ENCODE peak calls at places on chromosomes 2 and 18, in eight cellular contexts. One of them, this sample, is unnamed.
A peak's percentile ranks its signal among the peaks of the same experiment; 100 is the strongest.

GRCh38 chr2:152585830-152586484 is 131.3 kb downstream of the PRPF40A start:
- DNase-seq in PC-9: no peak
- DNase-seq in coronary artery: no peak
- DNase-seq in right lobe of liver: no peak
- DNase-seq in colonic mucosa: no peak
- DNase-seq in fibroblast of mammary gland: peak; percentile 98
- DNase-seq in IMR-90: peak; percentile 96
- DNase-seq in heart right ventricle: no peak
- DNase-seq in this sample: peak; percentile 94

GRCh38 chr2:119174216-119174992 is 15.9 kb upstream of the C1QL2 start:
- DNase-seq in heart right ventricle: no peak
- DNase-seq in colonic mucosa: peak; percentile 51
- DNase-seq in right lobe of liver: peak; percentile 44
- DNase-seq in fibroblast of mammary gland: peak; percentile 39
- DNase-seq in PC-9: no peak
- DNase-seq in coronary artery: no peak
- DNase-seq in IMR-90: no peak
- DNase-seq in this sample: peak; percentile 41

GRCh38 chr2:460861-461260 is 173.0 kb upstream of the ALKAL2 start:
- DNase-seq in IMR-90: no peak
- DNase-seq in coronary artery: no peak
- DNase-seq in PC-9: peak; percentile 74
- DNase-seq in fibroblast of mammary gland: peak; percentile 2
- DNase-seq in heart right ventricle: no peak
- DNase-seq in right lobe of liver: no peak
- DNase-seq in colonic mucosa: no peak
- DNase-seq in this sample: peak; percentile 5

GRCh38 chr2:158729873-158730620 is 65.1 kb upstream of the DAPL1 start:
- DNase-seq in colonic mucosa: no peak
- DNase-seq in IMR-90: no peak
- DNase-seq in heart right ventricle: no peak
- DNase-seq in right lobe of liver: no peak
- DNase-seq in PC-9: no peak
- DNase-seq in coronary artery: no peak
- DNase-seq in fibroblast of mammary gland: no peak
- DNase-seq in this sample: no peak

GRCh38 chr18:14924226-14924625 is 176.3 kb downstream of the ANKRD30B start:
- DNase-seq in colonic mucosa: peak; percentile 14
- DNase-seq in right lobe of liver: no peak
- DNase-seq in coronary artery: no peak
- DNase-seq in heart right ventricle: no peak
- DNase-seq in fibroblast of mammary gland: no peak
- DNase-seq in IMR-90: no peak
- DNase-seq in PC-9: no peak
- DNase-seq in this sample: no peak

GRCh38 chr2:216694201-216694825 is 1.0 kb downstream of the IGFBP5 start:
- DNase-seq in PC-9: no peak
- DNase-seq in colonic mucosa: no peak
- DNase-seq in IMR-90: no peak
- DNase-seq in right lobe of liver: peak; percentile 39
- DNase-seq in fibroblast of mammary gland: no peak
- DNase-seq in heart right ventricle: no peak
- DNase-seq in coronary artery: peak; percentile 85
- DNase-seq in this sample: peak; percentile 50

GRCh38 chr2:142974288-142975024 is 97.0 kb downstream of the KYNU start:
- DNase-seq in coronary artery: no peak
- DNase-seq in heart right ventricle: no peak
- DNase-seq in fibroblast of mammary gland: peak; percentile 39
- DNase-seq in right lobe of liver: no peak
- DNase-seq in colonic mucosa: no peak
- DNase-seq in PC-9: peak; percentile 97
- DNase-seq in IMR-90: peak; percentile 55
- DNase-seq in this sample: peak; percentile 58

GRCh38 chr2:42770288-42771131 is 6.6 kb upstream of the OXER1 start:
- DNase-seq in coronary artery: peak; percentile 70
- DNase-seq in IMR-90: peak; percentile 37
- DNase-seq in fibroblast of mammary gland: peak; percentile 56
- DNase-seq in right lobe of liver: no peak
- DNase-seq in PC-9: no peak
- DNase-seq in heart right ventricle: no peak
- DNase-seq in colonic mucosa: no peak
- DNase-seq in this sample: peak; percentile 78

GRCh38 chr18:24763765-24764548 is 303.5 kb downstream of the HRH4 start:
- DNase-seq in PC-9: no peak
- DNase-seq in colonic mucosa: no peak
- DNase-seq in coronary artery: no peak
- DNase-seq in heart right ventricle: peak; percentile 88
- DNase-seq in IMR-90: peak; percentile 96
- DNase-seq in fibroblast of mammary gland: peak; percentile 97
- DNase-seq in right lobe of liver: no peak
- DNase-seq in this sample: no peak

GRCh38 chr2:133360882-133361281 is 207.4 kb downstream of the NCKAP5 start:
- DNase-seq in fibroblast of mammary gland: no peak
- DNase-seq in IMR-90: no peak
- DNase-seq in colonic mucosa: no peak
- DNase-seq in heart right ventricle: no peak
- DNase-seq in PC-9: no peak
- DNase-seq in right lobe of liver: no peak
- DNase-seq in coronary artery: no peak
- DNase-seq in this sample: no peak

GRCh38 chr2:164873096-164873670 is 31.6 kb upstream of the COBLL1 start:
- DNase-seq in heart right ventricle: no peak
- DNase-seq in right lobe of liver: no peak
- DNase-seq in IMR-90: no peak
- DNase-seq in fibroblast of mammary gland: no peak
- DNase-seq in coronary artery: no peak
- DNase-seq in colonic mucosa: no peak
- DNase-seq in PC-9: no peak
- DNase-seq in this sample: no peak

GRCh38 chr2:20419007-20419576 is 27.8 kb upstream of the RHOB start:
- DNase-seq in fibroblast of mammary gland: peak; percentile 59
- DNase-seq in IMR-90: peak; percentile 65
- DNase-seq in right lobe of liver: no peak
- DNase-seq in colonic mucosa: peak; percentile 68
- DNase-seq in heart right ventricle: no peak
- DNase-seq in coronary artery: no peak
- DNase-seq in PC-9: no peak
- DNase-seq in this sample: peak; percentile 54
- H3K4me3 ChIP-seq in fibroblast of mammary gland: no peak overlapping the region
- H3K4me3 ChIP-seq in IMR-90: no peak overlapping the region
- H3K4me3 ChIP-seq in right lobe of liver: no peak overlapping the region
- H3K4me3 ChIP-seq in colonic mucosa: no peak overlapping the region
- H3K4me3 ChIP-seq in heart right ventricle: no peak overlapping the region
- H3K4me3 ChIP-seq in coronary artery: peak overlapping the region; percentile 48
- H3K4me3 ChIP-seq in PC-9: no peak overlapping the region
- H3K4me3 ChIP-seq in this sample: no peak overlapping the region

DNA sequence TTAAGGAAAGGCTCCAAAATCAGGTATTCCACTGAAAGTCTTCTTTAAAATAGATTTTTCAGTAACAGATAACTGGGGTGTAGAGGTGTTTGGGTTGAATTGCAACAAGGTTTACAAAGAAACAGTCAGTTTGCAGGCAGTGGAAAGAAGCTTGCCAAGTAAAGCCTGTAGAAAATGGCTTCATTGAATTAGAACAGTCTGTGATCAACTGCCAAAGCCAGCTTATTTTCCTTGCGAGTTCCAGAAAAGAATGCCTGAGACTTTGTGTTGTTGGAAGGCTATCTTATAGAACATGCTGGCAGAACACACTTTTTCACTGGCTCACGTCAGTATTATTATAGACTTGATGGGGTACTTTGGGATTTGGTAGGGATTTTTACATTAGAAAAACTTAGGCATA is 601.0 kb downstream of the XIRP2 start:
- DNase-seq in coronary artery: no peak
- DNase-seq in right lobe of liver: no peak
- DNase-seq in fibroblast of mammary gland: no peak
- DNase-seq in heart right ventricle: no peak
- DNase-seq in IMR-90: no peak
- DNase-seq in colonic mucosa: no peak
- DNase-seq in PC-9: no peak
- DNase-seq in this sample: no peak
- TF ChIP-seq CTCF in coronary artery: no peak
- TF ChIP-seq CTCF in right lobe of liver: no peak
- TF ChIP-seq CTCF in fibroblast of mammary gland: no peak
- TF ChIP-seq CTCF in heart right ventricle: no peak
- TF ChIP-seq CTCF in IMR-90: no peak
- TF ChIP-seq CTCF in colonic mucosa: no peak
- TF ChIP-seq CTCF in PC-9: no peak
- TF ChIP-seq CTCF in this sample: no peak

GRCh38 chr2:225192869-225193268 is 150.6 kb upstream of the DOCK10 start:
- DNase-seq in coronary artery: no peak
- DNase-seq in fibroblast of mammary gland: peak; percentile 17
- DNase-seq in PC-9: no peak
- DNase-seq in right lobe of liver: no peak
- DNase-seq in heart right ventricle: no peak
- DNase-seq in colonic mucosa: no peak
- DNase-seq in IMR-90: peak; percentile 47
- DNase-seq in this sample: peak; percentile 64

GRCh38 chr2:225196579-225196978 is 154.3 kb upstream of the DOCK10 start:
- DNase-seq in fibroblast of mammary gland: peak; percentile 4
- DNase-seq in heart right ventricle: no peak
- DNase-seq in coronary artery: no peak
- DNase-seq in right lobe of liver: no peak
- DNase-seq in PC-9: no peak
- DNase-seq in colonic mucosa: no peak
- DNase-seq in IMR-90: peak; percentile 12
- DNase-seq in this sample: peak; percentile 39

DNA sequence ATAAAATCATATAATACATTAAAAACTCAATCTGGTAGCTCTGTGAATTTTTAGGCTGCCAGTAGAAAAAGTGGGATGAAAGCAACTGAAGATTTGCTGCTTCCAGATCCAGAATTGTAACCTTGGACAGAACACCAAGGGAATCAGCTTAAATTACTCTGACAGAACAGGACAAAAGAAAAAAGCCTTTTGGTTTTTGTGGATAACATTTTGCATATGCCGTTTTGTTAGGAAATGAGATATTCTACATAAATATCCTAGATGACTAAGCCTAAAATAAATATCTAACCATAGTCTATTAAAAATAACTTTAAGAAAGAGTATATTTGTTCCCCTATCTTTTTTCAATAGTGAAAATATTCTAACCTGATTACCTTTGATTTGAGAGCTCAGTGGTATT is 148.7 kb upstream of the DOCK10 start:
- DNase-seq in heart right ventricle: no peak
- DNase-seq in IMR-90: peak; percentile 55
- DNase-seq in coronary artery: no peak
- DNase-seq in PC-9: no peak
- DNase-seq in fibroblast of mammary gland: no peak
- DNase-seq in right lobe of liver: no peak
- DNase-seq in colonic mucosa: no peak
- DNase-seq in this sample: no peak
- H3K4me3 ChIP-seq in heart right ventricle: no peak overlapping the region
- H3K4me3 ChIP-seq in IMR-90: no peak overlapping the region
- H3K4me3 ChIP-seq in coronary artery: no peak overlapping the region
- H3K4me3 ChIP-seq in PC-9: no peak overlapping the region
- H3K4me3 ChIP-seq in fibroblast of mammary gland: no peak overlapping the region
- H3K4me3 ChIP-seq in right lobe of liver: no peak overlapping the region
- H3K4me3 ChIP-seq in colonic mucosa: no peak overlapping the region
- H3K4me3 ChIP-seq in this sample: no peak overlapping the region

DNA sequence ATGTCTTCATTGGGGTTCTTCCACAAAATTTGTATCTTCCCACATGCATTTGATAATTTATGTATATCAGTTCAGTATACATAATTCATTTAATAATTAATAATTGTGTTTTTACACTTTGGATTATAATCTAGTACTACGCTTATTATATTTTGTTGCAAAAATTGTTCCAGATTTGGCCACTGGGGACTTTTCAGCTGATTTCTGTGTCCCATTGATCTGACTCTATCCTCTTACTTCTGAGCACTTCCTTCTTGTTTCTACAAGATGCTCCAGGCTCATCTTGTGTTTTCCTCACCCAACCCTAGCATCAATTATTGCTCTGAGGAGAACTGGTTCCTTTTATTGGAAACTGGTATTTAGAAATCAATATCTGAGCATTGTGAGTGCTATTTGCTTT is 215.3 kb upstream of the CDH19 start:
- DNase-seq in right lobe of liver: no peak
- DNase-seq in heart right ventricle: no peak
- DNase-seq in PC-9: no peak
- DNase-seq in fibroblast of mammary gland: no peak
- DNase-seq in IMR-90: no peak
- DNase-seq in coronary artery: no peak
- DNase-seq in colonic mucosa: no peak
- DNase-seq in this sample: no peak
- TF ChIP-seq CTCF in right lobe of liver: peak; percentile 33
- TF ChIP-seq CTCF in heart right ventricle: no peak
- TF ChIP-seq CTCF in PC-9: peak; percentile 38
- TF ChIP-seq CTCF in fibroblast of mammary gland: no peak
- TF ChIP-seq CTCF in IMR-90: no peak
- TF ChIP-seq CTCF in coronary artery: no peak
- TF ChIP-seq CTCF in colonic mucosa: no peak
- TF ChIP-seq CTCF in this sample: no peak

DNA sequence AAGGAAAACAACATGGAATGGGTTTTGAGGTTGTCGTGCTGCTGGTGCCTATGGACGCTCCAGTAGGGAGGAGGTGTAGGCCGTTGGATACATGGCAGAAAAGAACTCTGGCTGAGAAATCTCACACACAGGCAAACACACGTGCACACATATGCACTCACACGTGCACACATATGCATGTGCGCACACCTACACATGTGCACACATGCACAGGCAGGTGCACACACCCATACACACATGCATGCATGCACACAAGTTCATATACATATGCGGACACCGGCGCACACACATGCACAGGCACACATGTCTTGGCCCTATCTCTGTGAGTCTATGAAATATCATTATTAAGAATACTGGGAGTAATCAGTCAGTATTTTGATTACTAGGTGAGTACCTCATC is 150.4 kb downstream of the LRRC30 start:
- DNase-seq in IMR-90: no peak
- DNase-seq in heart right ventricle: no peak
- DNase-seq in coronary artery: no peak
- DNase-seq in colonic mucosa: no peak
- DNase-seq in fibroblast of mammary gland: no peak
- DNase-seq in PC-9: no peak
- DNase-seq in right lobe of liver: no peak
- DNase-seq in this sample: no peak
- H3K4me3 ChIP-seq in IMR-90: no peak overlapping the region
- H3K4me3 ChIP-seq in heart right ventricle: no peak overlapping the region
- H3K4me3 ChIP-seq in coronary artery: no peak overlapping the region
- H3K4me3 ChIP-seq in colonic mucosa: no peak overlapping the region
- H3K4me3 ChIP-seq in fibroblast of mammary gland: no peak overlapping the region
- H3K4me3 ChIP-seq in PC-9: no peak overlapping the region
- H3K4me3 ChIP-seq in right lobe of liver: no peak overlapping the region
- H3K4me3 ChIP-seq in this sample: no peak overlapping the region

DNA sequence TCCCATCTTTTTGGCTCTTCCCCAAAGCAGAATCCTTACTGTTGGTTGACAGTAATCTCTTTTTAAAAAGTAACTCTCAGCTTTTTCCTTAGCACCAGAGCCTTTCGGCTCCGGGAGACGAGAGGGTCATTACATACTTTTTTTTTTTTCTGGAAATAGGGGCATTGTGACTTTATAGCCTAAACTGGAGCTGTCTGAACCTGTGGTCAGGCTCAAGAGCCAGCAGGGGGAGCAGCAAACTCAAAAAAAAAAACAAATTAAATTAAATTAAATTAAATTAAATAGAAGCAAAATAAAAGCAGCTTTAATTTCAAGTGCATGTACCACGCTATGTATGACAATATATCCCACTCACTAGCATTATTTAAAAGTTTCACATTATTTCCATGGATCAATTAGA is 156.6 kb downstream of the DTNA start:
- DNase-seq in IMR-90: peak; percentile 30
- DNase-seq in heart right ventricle: no peak
- DNase-seq in PC-9: no peak
- DNase-seq in right lobe of liver: no peak
- DNase-seq in fibroblast of mammary gland: peak; percentile 33
- DNase-seq in coronary artery: no peak
- DNase-seq in colonic mucosa: no peak
- DNase-seq in this sample: peak; percentile 56
- TF ChIP-seq CTCF in IMR-90: peak; percentile 57
- TF ChIP-seq CTCF in heart right ventricle: peak; percentile 54
- TF ChIP-seq CTCF in PC-9: peak; percentile 64
- TF ChIP-seq CTCF in right lobe of liver: peak; percentile 42
- TF ChIP-seq CTCF in fibroblast of mammary gland: peak; percentile 51
- TF ChIP-seq CTCF in coronary artery: peak; percentile 49
- TF ChIP-seq CTCF in colonic mucosa: peak; percentile 29
- TF ChIP-seq CTCF in this sample: peak; percentile 73

This sample was measured in choroid plexus epithelial cell.